ENCODE peak calls at places on chromosomes 6 and 20, in eight cellular contexts. One of them, this sample, is unnamed.

GRCh38 chr6:35321091-35321490 is 21.3 kb upstream of the PPARD start:
- DNase-seq in D721Med: no peak
- DNase-seq in iris pigment epithelial cell: no peak
- DNase-seq in DND-41: no peak
- DNase-seq in endothelial cell: no peak
- DNase-seq in NCI-H1092: no peak
- DNase-seq in non-pigmented ciliary epithelial cell: no peak
- DNase-seq in nephron progenitor cell: no peak
- DNase-seq in this sample: no peak

GRCh38 chr6:145428656-145429173 is 306.6 kb downstream of the EPM2A start:
- DNase-seq in D721Med: no peak
- DNase-seq in iris pigment epithelial cell: no peak
- DNase-seq in DND-41: no peak
- DNase-seq in endothelial cell: no peak
- DNase-seq in NCI-H1092: no peak
- DNase-seq in non-pigmented ciliary epithelial cell: no peak
- DNase-seq in nephron progenitor cell: no peak
- DNase-seq in this sample: no peak

GRCh38 chr6:13289789-13290318 is 38.5 kb downstream of the TBC1D7 start:
- DNase-seq in D721Med: no peak
- DNase-seq in iris pigment epithelial cell: peak
- DNase-seq in DND-41: no peak
- DNase-seq in endothelial cell: no peak
- DNase-seq in NCI-H1092: no peak
- DNase-seq in non-pigmented ciliary epithelial cell: no peak
- DNase-seq in nephron progenitor cell: no peak
- DNase-seq in this sample: no peak

GRCh38 chr6:90386796-90387390 is 90.2 kb upstream of the BACH2 start:
- DNase-seq in D721Med: no peak
- DNase-seq in iris pigment epithelial cell: no peak
- DNase-seq in DND-41: no peak
- DNase-seq in endothelial cell: no peak
- DNase-seq in NCI-H1092: no peak
- DNase-seq in non-pigmented ciliary epithelial cell: no peak
- DNase-seq in nephron progenitor cell: no peak
- DNase-seq in this sample: no peak

GRCh38 chr6:143562143-143562542 is 50.6 kb upstream of the FUCA2 start:
- DNase-seq in D721Med: no peak
- DNase-seq in iris pigment epithelial cell: no peak
- DNase-seq in DND-41: no peak
- DNase-seq in endothelial cell: no peak
- DNase-seq in NCI-H1092: no peak
- DNase-seq in non-pigmented ciliary epithelial cell: no peak
- DNase-seq in nephron progenitor cell: no peak
- DNase-seq in this sample: no peak

GRCh38 chr6:113630365-113630737 is 226.8 kb upstream of the MARCKS start:
- DNase-seq in D721Med: no peak
- DNase-seq in iris pigment epithelial cell: peak
- DNase-seq in DND-41: no peak
- DNase-seq in endothelial cell: no peak
- DNase-seq in NCI-H1092: no peak
- DNase-seq in non-pigmented ciliary epithelial cell: no peak
- DNase-seq in nephron progenitor cell: no peak
- DNase-seq in this sample: no peak

GRCh38 chr20:37911838-37912273 is 8.9 kb downstream of the VSTM2L start:
- DNase-seq in D721Med: no peak
- DNase-seq in iris pigment epithelial cell: peak
- DNase-seq in DND-41: peak
- DNase-seq in endothelial cell: no peak
- DNase-seq in NCI-H1092: no peak
- DNase-seq in non-pigmented ciliary epithelial cell: no peak
- DNase-seq in nephron progenitor cell: no peak
- DNase-seq in this sample: peak

GRCh38 chr20:19783966-19784401 is 25.9 kb downstream of the RIN2 start:
- DNase-seq in D721Med: no peak
- DNase-seq in iris pigment epithelial cell: peak
- DNase-seq in DND-41: no peak
- DNase-seq in endothelial cell: no peak
- DNase-seq in NCI-H1092: no peak
- DNase-seq in non-pigmented ciliary epithelial cell: peak
- DNase-seq in nephron progenitor cell: no peak
- DNase-seq in this sample: peak

GRCh38 chr6:160102956-160103824 is 18.4 kb upstream of the SLC22A1 start:
- DNase-seq in D721Med: no peak
- DNase-seq in iris pigment epithelial cell: peak
- DNase-seq in DND-41: peak
- DNase-seq in endothelial cell: peak
- DNase-seq in NCI-H1092: no peak
- DNase-seq in non-pigmented ciliary epithelial cell: no peak
- DNase-seq in nephron progenitor cell: no peak
- DNase-seq in this sample: no peak

GRCh38 chr20:24871429-24872213 is 77.4 kb upstream of the CST7 start:
- DNase-seq in D721Med: no peak
- DNase-seq in iris pigment epithelial cell: no peak
- DNase-seq in DND-41: no peak
- DNase-seq in endothelial cell: no peak
- DNase-seq in NCI-H1092: no peak
- DNase-seq in non-pigmented ciliary epithelial cell: no peak
- DNase-seq in nephron progenitor cell: no peak
- DNase-seq in this sample: no peak

GRCh38 chr20:25308083-25308491 is 60.2 kb downstream of the PYGB start:
- DNase-seq in D721Med: no peak
- DNase-seq in iris pigment epithelial cell: no peak
- DNase-seq in DND-41: no peak
- DNase-seq in endothelial cell: no peak
- DNase-seq in NCI-H1092: no peak
- DNase-seq in non-pigmented ciliary epithelial cell: no peak
- DNase-seq in nephron progenitor cell: no peak
- DNase-seq in this sample: no peak

GRCh38 chr20:35773154-35773751 is 1.4 kb downstream of the PHF20 start:
- DNase-seq in D721Med: no peak
- DNase-seq in iris pigment epithelial cell: peak
- DNase-seq in DND-41: peak
- DNase-seq in endothelial cell: peak
- DNase-seq in NCI-H1092: no peak
- DNase-seq in non-pigmented ciliary epithelial cell: no peak
- DNase-seq in nephron progenitor cell: no peak
- DNase-seq in this sample: no peak

GRCh38 chr20:64104667-64105451 is 2.5 kb downstream of the NPBWR2 start:
- DNase-seq in D721Med: no peak
- DNase-seq in iris pigment epithelial cell: no peak
- DNase-seq in DND-41: no peak
- DNase-seq in endothelial cell: no peak
- DNase-seq in NCI-H1092: no peak
- DNase-seq in non-pigmented ciliary epithelial cell: no peak
- DNase-seq in nephron progenitor cell: peak
- DNase-seq in this sample: no peak

GRCh38 chr6:158655569-158656450 is 6.0 kb downstream of the SYTL3 start:
- DNase-seq in D721Med: no peak
- DNase-seq in iris pigment epithelial cell: peak
- DNase-seq in DND-41: no peak
- DNase-seq in endothelial cell: no peak
- DNase-seq in NCI-H1092: peak
- DNase-seq in non-pigmented ciliary epithelial cell: no peak
- DNase-seq in nephron progenitor cell: no peak
- DNase-seq in this sample: no peak

GRCh38 chr20:43893930-43894329 is 20.7 kb upstream of the TOX2 start:
- DNase-seq in D721Med: no peak
- DNase-seq in iris pigment epithelial cell: peak
- DNase-seq in DND-41: no peak
- DNase-seq in endothelial cell: no peak
- DNase-seq in NCI-H1092: no peak
- DNase-seq in non-pigmented ciliary epithelial cell: no peak
- DNase-seq in nephron progenitor cell: no peak
- DNase-seq in this sample: no peak

GRCh38 chr6:33610779-33611421 is 10.2 kb upstream of the ITPR3 start:
- DNase-seq in D721Med: no peak
- DNase-seq in iris pigment epithelial cell: no peak
- DNase-seq in DND-41: no peak
- DNase-seq in endothelial cell: no peak
- DNase-seq in NCI-H1092: no peak
- DNase-seq in non-pigmented ciliary epithelial cell: no peak
- DNase-seq in nephron progenitor cell: peak
- DNase-seq in this sample: no peak

GRCh38 chr20:48797275-48797825 is 30.4 kb downstream of the PREX1 start:
- DNase-seq in D721Med: no peak
- DNase-seq in iris pigment epithelial cell: no peak
- DNase-seq in DND-41: no peak
- DNase-seq in endothelial cell: no peak
- DNase-seq in NCI-H1092: no peak
- DNase-seq in non-pigmented ciliary epithelial cell: no peak
- DNase-seq in nephron progenitor cell: no peak
- DNase-seq in this sample: no peak

GRCh38 chr20:47318596-47319516 is 37.6 kb downstream of the ZMYND8 start:
- DNase-seq in D721Med: no peak
- DNase-seq in iris pigment epithelial cell: peak
- DNase-seq in DND-41: no peak
- DNase-seq in endothelial cell: peak
- DNase-seq in NCI-H1092: no peak
- DNase-seq in non-pigmented ciliary epithelial cell: no peak
- DNase-seq in nephron progenitor cell: peak
- DNase-seq in this sample: no peak

GRCh38 chr6:22764521-22764920 is 195.2 kb downstream of the HDGFL1 start:
- DNase-seq in D721Med: no peak
- DNase-seq in iris pigment epithelial cell: peak
- DNase-seq in DND-41: peak
- DNase-seq in endothelial cell: no peak
- DNase-seq in NCI-H1092: no peak
- DNase-seq in non-pigmented ciliary epithelial cell: no peak
- DNase-seq in nephron progenitor cell: no peak
- DNase-seq in this sample: no peak